ENCODE peak calls at places on chromosomes 2 and 18, in eight cellular contexts. W is neural crest cell; M is T-cell; Q is nucleus accumbens; A is glutamatergic neuron; D is HAP-1; B is CD8-positive, alpha-beta memory T cell; K is left lung. H is an unnamed sample.

GRCh38 chr2:46379213-46380037 is 82.2 kb downstream of the EPAS1 start:
- DNase-seq in W (no peak), M (no peak), Q (no peak), A (no peak), D (no peak), B (no peak), K (no peak), H (no peak)

GRCh38 chr2:232997749-232998665 is 15.0 kb downstream of the NGEF start:
- DNase-seq in W (no peak), M (no peak), Q (no peak), A (no peak), D (no peak), B (no peak), K (no peak), H (no peak)

GRCh38 chr2:85433511-85434089 is 15.1 kb downstream of the SH2D6 start:
- DNase-seq in W (no peak), M (no peak), Q (peak; percentile 71), A (peak; percentile 82), D (no peak), B (no peak), K (peak; percentile 75), H (peak; percentile 91)

GRCh38 chr18:500556-501405 is at the start of gene COLEC12:
- DNase-seq in W (peak; percentile 30), M (no peak), Q (no peak), A (peak; percentile 60), D (no peak), B (no peak), K (peak; percentile 51), H (no peak)

GRCh38 chr2:162103443-162104009 is 29.5 kb upstream of the DPP4 start:
- DNase-seq in W (no peak), M (no peak), Q (no peak), A (no peak), D (no peak), B (no peak), K (no peak), H (no peak)

GRCh38 chr2:55898641-55899040 is 24.9 kb downstream of the EFEMP1 start:
- DNase-seq in W (no peak), M (no peak), Q (no peak), A (no peak), D (no peak), B (no peak), K (no peak), H (no peak)

GRCh38 chr2:162914161-162914560 is 75.6 kb upstream of the KCNH7 start:
- DNase-seq in W (no peak), M (no peak), Q (no peak), A (no peak), D (no peak), B (no peak), K (no peak), H (no peak)

GRCh38 chr2:23602113-23602512 is 217.1 kb downstream of the KLHL29 start:
- DNase-seq in W (no peak), M (no peak), Q (no peak), A (no peak), D (no peak), B (no peak), K (no peak), H (peak; percentile 70)

GRCh38 chr2:109690457-109690821 is 76.3 kb downstream of the SOWAHC start:
- DNase-seq in W (no peak), M (no peak), Q (no peak), A (no peak), D (no peak), B (no peak), K (no peak), H (no peak)

GRCh38 chr2:66305714-66306113 is 129.2 kb upstream of the MEIS1 start:
- DNase-seq in W (peak; percentile 22), M (no peak), Q (peak; percentile 33), A (peak; percentile 32), D (no peak), B (no peak), K (no peak), H (no peak)

GRCh38 chr2:132446460-132446859 is 29.9 kb downstream of the GPR39 start:
- DNase-seq in W (no peak), M (no peak), Q (no peak), A (no peak), D (no peak), B (no peak), K (no peak), H (no peak)

GRCh38 chr2:191894681-191895147 is 47.8 kb upstream of the CAVIN2 start:
- DNase-seq in W (no peak), M (no peak), Q (no peak), A (no peak), D (no peak), B (no peak), K (no peak), H (peak; percentile 59)

H was measured in BJ.